ENCODE peak calls at places on chromosomes 6 and 20, in eight cellular contexts. E is T-helper 9 cell; I is NCI-H1930; H is smooth muscle cell of the brain vasculature; S is AG04449; F is stimulated activated naive B cell treated with anti-CD40 and anti-IgM and Interleukin-4, amounts not matched to agents 10 μg/mL and 1 μg/mL and 100 μg/mL, for 72 hours; X is NCI-H774; T is activated CD4-positive, alpha-beta T cell treated with anti-CD3 and anti-CD28 coated beads for 48 hours. K is an unnamed sample.

GRCh38 chr6:122461885-122462284 is 9.7 kb downstream of the SERINC1 start:
- DNase-seq in F (no peak), H (no peak), S (no peak), T (no peak), E (no peak), I (no peak), X (no peak), K (no peak)

GRCh38 chr20:36550797-36551299 is 9.5 kb downstream of the MYL9 start:
- DNase-seq in S (no peak), I (no peak), T (no peak), F (no peak), E (no peak), X (no peak), H (no peak), K (no peak)

GRCh38 chr20:43669332-43669731 is 2.4 kb downstream of the MYBL2 start:
- DNase-seq in X (no peak), E (no peak), T (no peak), I (no peak), F (no peak), S (no peak), H (no peak), K (peak)

GRCh38 chr6:20630617-20631448 is 96.6 kb downstream of the CDKAL1 start:
- DNase-seq in X (peak), H (no peak), T (peak), S (no peak), I (no peak), F (peak), E (no peak), K (no peak)

GRCh38 chr6:158042245-158042798 is 60.7 kb downstream of the SYNJ2 start:
- DNase-seq in I (no peak), X (no peak), F (no peak), S (no peak), T (no peak), E (no peak), H (no peak), K (peak)

GRCh38 chr6:10412165-10412947 is 2.5 kb downstream of the TFAP2A start:
- DNase-seq in I (no peak), H (no peak), S (no peak), F (no peak), T (peak), X (peak), E (no peak), K (no peak)

GRCh38 chr20:13286600-13286999 is 65.5 kb downstream of the ISM1 start:
- DNase-seq in I (no peak), T (no peak), S (no peak), E (no peak), H (no peak), F (no peak), X (no peak), K (no peak)

GRCh38 chr6:108714012-108714773 is 134.0 kb upstream of the ARMC2 start:
- DNase-seq in S (no peak), F (no peak), H (no peak), T (no peak), X (no peak), E (no peak), I (no peak), K (no peak)

GRCh38 chr6:153059757-153060156 is 57.2 kb upstream of the MTRF1L start:
- DNase-seq in F (no peak), E (no peak), S (no peak), H (no peak), T (no peak), X (peak), I (no peak), K (peak)

GRCh38 chr6:21587182-21587924 is 6.2 kb upstream of the SOX4 start:
- DNase-seq in X (peak), F (peak), E (no peak), H (no peak), I (peak), T (peak), S (no peak), K (peak)

GRCh38 chr6:36769676-36770499 is 69.4 kb downstream of the CPNE5 start:
- DNase-seq in X (no peak), F (no peak), I (no peak), E (no peak), T (peak), H (no peak), S (no peak), K (peak)

GRCh38 chr20:57190536-57191265 is 75.7 kb downstream of the BMP7 start:
- DNase-seq in I (no peak), S (no peak), F (no peak), E (no peak), X (no peak), H (no peak), T (no peak), K (no peak)

GRCh38 chr6:10190042-10190441 is 224.8 kb downstream of the TFAP2A start:
- DNase-seq in E (no peak), S (no peak), H (no peak), T (no peak), I (no peak), X (no peak), F (no peak), K (no peak)

GRCh38 chr20:35991142-35991771 is 22.9 kb downstream of the CNBD2 start:
- DNase-seq in T (peak), S (no peak), H (no peak), F (no peak), I (no peak), X (no peak), E (no peak), K (peak)

GRCh38 chr6:41707565-41708200 is 27.7 kb downstream of the TFEB start:
- DNase-seq in I (no peak), S (no peak), T (peak), H (no peak), F (peak), E (peak), X (no peak), K (no peak)

GRCh38 chr20:10447028-10447427 is 11.9 kb downstream of the SLX4IP start:
- DNase-seq in S (peak), F (peak), I (no peak), X (no peak), E (no peak), H (peak), T (peak), K (peak)

GRCh38 chr20:51425347-51426106 is 117.0 kb downstream of the NFATC2 start:
- DNase-seq in F (no peak), X (no peak), S (no peak), E (no peak), H (no peak), T (peak), I (no peak), K (no peak)

GRCh38 chr6:108746411-108746810 is 101.8 kb upstream of the ARMC2 start:
- DNase-seq in S (no peak), I (no peak), E (no peak), T (no peak), F (no peak), X (no peak), H (no peak), K (no peak)

GRCh38 chr6:3265671-3266070 is 6.9 kb downstream of the PSMG4 start:
- DNase-seq in X (no peak), E (no peak), H (no peak), T (no peak), I (no peak), S (no peak), F (no peak), K (no peak)

GRCh38 chr6:16206595-16207037 is 31.8 kb upstream of the GMPR start:
- DNase-seq in T (peak), I (no peak), F (peak), S (peak), X (peak), E (peak), H (peak), K (peak)